ENCODE peak calls at places on chromosomes 13 and 19, in eight cellular contexts. Z is spleen; A is left ventricle myocardium inferior; T is sigmoid colon; B is psoas muscle; U is mammary epithelial cell; D is fibroblast of lung; V is CD8-positive, alpha-beta T cell. F is an unnamed sample. For H3K4me1 and H3K27me3, the result is how much of the 10 kb centered on the place peaks cover.

GRCh38 chr13:76798037-76798436 is 88.2 kb downstream of the KCTD12 start:
- DNase-seq in Z (peak), A (no peak), T (no peak), D (no peak), B (no peak), V (no peak), U (no peak), F (no peak)

GRCh38 chr19:7868326-7868670 is 5.9 kb downstream of the PRR36 start:
- DNase-seq in T (no peak), Z (no peak), U (no peak), V (no peak), D (no peak), A (no peak), B (no peak), F (peak)

GRCh38 chr19:16249826-16250434 is 52.2 kb downstream of the AP1M1 start:
- DNase-seq in D (peak), U (no peak), V (no peak), Z (no peak), T (no peak), A (no peak), B (no peak), F (no peak)

GRCh38 chr13:31441804-31442487 is 242.2 kb downstream of the B3GLCT start:
- DNase-seq in T (no peak), A (peak), Z (no peak), B (peak), V (no peak), D (no peak), U (no peak), F (no peak)

GRCh38 chr13:59424661-59425060 is 739.1 kb downstream of the DIAPH3 start:
- DNase-seq in Z (no peak), A (no peak), B (no peak), V (no peak), U (no peak), D (peak), T (no peak), F (no peak)

GRCh38 chr13:37068962-37069361 is 9.5 kb upstream of the SUPT20H start:
- DNase-seq in A (no peak), T (no peak), B (no peak), U (no peak), V (no peak), D (peak), Z (no peak), F (no peak)

GRCh38 chr13:53398051-53398450 is 369.4 kb downstream of the OLFM4 start:
- DNase-seq in V (no peak), D (no peak), B (no peak), T (no peak), Z (no peak), A (no peak), U (no peak), F (no peak)

GRCh38 chr19:31347828-31348314 is 1.4 kb downstream of the TSHZ3 start:
- DNase-seq in D (peak), B (no peak), U (no peak), A (no peak), Z (no peak), V (no peak), T (peak), F (no peak)

GRCh38 chr13:43058318-43058674 is 34.9 kb downstream of the DNAJC15 start:
- DNase-seq in T (no peak), A (no peak), U (peak), V (no peak), B (no peak), D (peak), Z (no peak), F (peak)

GRCh38 chr19:44303976-44304568 is 753 bp downstream of the ZNF235 start:
- DNase-seq in T (no peak), V (no peak), D (peak), A (no peak), U (no peak), B (no peak), Z (no peak), F (peak)

GRCh38 chr13:25489238-25489637 is 117.5 kb downstream of the ATP8A2 start:
- DNase-seq in V (no peak), D (peak), A (no peak), T (no peak), U (no peak), B (no peak), Z (no peak), F (no peak)

GRCh38 chr13:95505265-95505664 is 47.3 kb upstream of the CLDN10 start:
- DNase-seq in T (no peak), U (no peak), V (no peak), D (peak), B (no peak), Z (no peak), A (no peak), F (no peak)

GRCh38 chr19:2636897-2637683 is 65.4 kb downstream of the GNG7 start:
- DNase-seq in A (peak), U (no peak), B (peak), Z (peak), V (peak), D (peak), T (peak), F (no peak)

GRCh38 chr19:17340302-17340870 is 3.0 kb downstream of the GTPBP3 start:
- DNase-seq in V (no peak), Z (no peak), U (no peak), T (no peak), A (no peak), D (no peak), B (peak), F (no peak)

GRCh38 chr19:1154731-1155351 is 19.2 kb downstream of the SBNO2 start:
- DNase-seq in Z (peak), B (peak), T (peak), U (peak), D (peak), A (peak), V (no peak), F (peak)

GRCh38 chr13:71240906-71241305 is 626.1 kb downstream of the DACH1 start:
- DNase-seq in V (no peak), U (no peak), D (peak), B (no peak), Z (no peak), A (no peak), T (no peak), F (no peak)

GRCh38 chr19:1941146-1942077 is at the start of gene CSNK1G2:
- DNase-seq in D (no peak), A (no peak), V (peak), T (no peak), B (peak), Z (peak), U (no peak), F (no peak)

GRCh38 chr13:26946675-26947342 is 186.2 kb upstream of the GPR12 start:
- DNase-seq in V (no peak), Z (no peak), B (no peak), T (no peak), A (no peak), U (peak), D (peak), F (peak)

DNA sequence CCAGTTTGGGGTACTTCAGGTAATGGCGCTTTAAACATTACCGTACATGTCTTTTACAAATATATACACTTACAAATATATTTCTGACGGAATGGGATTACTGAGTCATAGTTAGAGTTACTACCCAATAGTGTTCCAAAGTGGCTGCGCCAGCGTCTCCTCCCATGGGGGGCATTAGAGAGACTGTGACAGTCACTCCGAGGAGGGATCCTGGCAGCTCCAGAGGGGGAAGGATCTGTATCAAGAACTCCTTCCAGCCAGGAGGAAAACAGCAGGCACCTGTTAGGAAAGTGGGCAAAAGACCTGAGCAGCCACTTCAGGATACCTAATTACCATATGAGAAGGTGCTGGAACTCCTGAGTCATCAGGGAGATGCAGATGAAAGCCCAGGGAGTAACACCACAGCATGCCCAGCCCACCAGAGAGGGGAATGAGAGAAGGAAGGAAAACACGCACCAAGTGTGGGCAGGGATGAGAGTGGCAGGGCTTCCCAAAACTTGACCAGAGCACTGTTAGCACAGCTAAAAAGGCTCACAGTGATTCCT is 52.9 kb downstream of the SLC7A9 start:
- DNase-seq in A (no peak), U (no peak), B (no peak), D (no peak), Z (no peak), V (no peak), T (no peak), F (no peak)
- H3K4me1 ChIP-seq in A (under half), U (under half), B (under half), D (under half), Z (under half), V (under half), T (under half), F (under half)

GRCh38 chr13:112249644-112250610 is 126.2 kb upstream of the SPACA7 start:
- DNase-seq in D (no peak), Z (peak), U (no peak), A (no peak), B (no peak), T (no peak), V (no peak), F (no peak)

GRCh38 chr13:112248909-112249592 is 127.1 kb upstream of the SPACA7 start:
- DNase-seq in B (no peak), A (no peak), Z (peak), T (no peak), D (no peak), U (no peak), V (no peak), F (no peak)

GRCh38 chr13:112252744-112253590 is 123.2 kb upstream of the SPACA7 start:
- DNase-seq in Z (peak), V (no peak), B (no peak), T (no peak), D (no peak), U (no peak), A (no peak), F (no peak)

GRCh38 chr13:112251930-112252585 is 124.1 kb upstream of the SPACA7 start:
- DNase-seq in T (no peak), Z (no peak), B (no peak), A (no peak), V (no peak), D (no peak), U (no peak), F (no peak)

DNA sequence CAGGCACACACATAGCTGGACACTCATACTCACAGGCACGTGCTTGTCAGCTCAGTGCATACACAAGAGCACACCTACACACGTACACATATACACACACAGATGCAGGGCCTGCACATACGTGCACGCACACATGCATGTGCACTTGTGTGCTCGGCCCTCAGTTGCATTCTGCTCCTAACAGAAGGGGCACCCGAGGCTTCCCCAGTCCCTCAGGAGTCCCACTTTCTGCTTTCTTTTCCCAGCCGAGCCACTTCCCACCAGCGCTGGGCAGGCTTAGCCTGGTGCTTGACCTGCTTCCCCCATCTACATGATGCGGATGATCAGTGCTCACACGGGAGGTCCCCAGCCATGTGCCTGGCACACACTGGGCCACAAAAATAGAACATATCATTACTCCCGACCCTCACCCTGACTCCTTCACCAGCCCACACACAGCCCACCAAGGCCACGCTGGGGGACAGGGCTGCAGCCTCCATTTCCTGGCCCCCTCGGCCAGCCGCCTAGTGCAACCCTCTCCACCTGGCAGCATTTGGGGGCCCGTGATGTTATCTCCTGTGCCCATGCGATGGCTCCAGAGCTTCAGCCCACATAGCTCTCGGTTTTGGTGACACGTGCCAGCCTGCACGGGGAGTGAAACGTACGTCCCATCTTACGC is 125.2 kb upstream of the SPACA7 start:
- DNase-seq in V (no peak), A (no peak), T (no peak), B (no peak), U (no peak), Z (peak), D (no peak), F (no peak)
- H3K27me3 ChIP-seq in V (under half), A (half or more), T (under half), B (under half), U (under half), Z (under half), D (under half), F (under half)

DNA sequence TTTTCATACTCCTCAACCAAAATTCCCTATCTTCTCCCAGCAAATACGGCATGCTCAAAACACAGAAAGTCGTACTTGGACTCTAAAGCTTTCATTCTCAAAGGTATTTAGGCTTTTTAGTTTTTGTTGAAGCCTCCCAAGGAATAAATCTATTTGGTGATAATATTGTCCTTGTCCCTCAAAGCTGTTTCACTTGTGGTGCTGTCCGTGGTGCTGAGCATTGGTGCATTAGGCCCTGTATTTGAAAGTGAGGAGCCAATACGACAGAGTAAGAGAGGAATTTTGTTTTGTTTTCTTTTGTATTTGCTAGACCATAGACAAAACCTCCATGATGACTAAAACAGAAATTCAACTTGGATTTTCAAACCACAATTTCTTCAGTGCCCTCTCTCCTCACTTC is 3.2 kb upstream of the LGALS13 start:
- DNase-seq in Z (no peak), U (peak), A (no peak), T (no peak), V (no peak), D (peak), B (no peak), F (no peak)
- H3K4me1 ChIP-seq in Z (under half), U (under half), A (under half), T (under half), V (under half), D (under half), B (under half), F (under half)

DNA sequence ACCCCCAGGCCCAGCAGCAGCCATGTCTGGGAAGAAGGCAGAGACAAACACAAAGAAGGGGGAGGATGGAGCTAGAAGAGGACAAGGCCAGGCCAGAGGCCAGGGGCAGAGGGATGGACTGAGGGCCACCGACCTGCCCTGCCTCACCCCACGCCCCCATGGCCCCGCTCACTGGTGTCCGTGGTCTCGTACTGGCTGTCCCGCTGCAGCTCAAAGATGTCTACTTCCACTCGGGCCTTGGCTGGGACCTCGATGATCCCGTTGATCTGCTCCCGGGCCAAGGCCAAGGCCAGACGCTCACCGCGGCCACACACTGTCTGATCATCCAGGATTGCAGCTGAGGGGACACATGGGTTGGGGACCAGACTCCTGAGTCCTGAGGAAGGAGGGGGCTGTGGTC is 5.0 kb downstream of the GRIK5 start:
- DNase-seq in Z (no peak), A (no peak), V (no peak), B (no peak), D (no peak), U (no peak), T (no peak), F (no peak)
- H3K27me3 ChIP-seq in Z (under half), A (half or more), V (under half), B (under half), D (under half), U (under half), T (under half), F (under half)

DNA sequence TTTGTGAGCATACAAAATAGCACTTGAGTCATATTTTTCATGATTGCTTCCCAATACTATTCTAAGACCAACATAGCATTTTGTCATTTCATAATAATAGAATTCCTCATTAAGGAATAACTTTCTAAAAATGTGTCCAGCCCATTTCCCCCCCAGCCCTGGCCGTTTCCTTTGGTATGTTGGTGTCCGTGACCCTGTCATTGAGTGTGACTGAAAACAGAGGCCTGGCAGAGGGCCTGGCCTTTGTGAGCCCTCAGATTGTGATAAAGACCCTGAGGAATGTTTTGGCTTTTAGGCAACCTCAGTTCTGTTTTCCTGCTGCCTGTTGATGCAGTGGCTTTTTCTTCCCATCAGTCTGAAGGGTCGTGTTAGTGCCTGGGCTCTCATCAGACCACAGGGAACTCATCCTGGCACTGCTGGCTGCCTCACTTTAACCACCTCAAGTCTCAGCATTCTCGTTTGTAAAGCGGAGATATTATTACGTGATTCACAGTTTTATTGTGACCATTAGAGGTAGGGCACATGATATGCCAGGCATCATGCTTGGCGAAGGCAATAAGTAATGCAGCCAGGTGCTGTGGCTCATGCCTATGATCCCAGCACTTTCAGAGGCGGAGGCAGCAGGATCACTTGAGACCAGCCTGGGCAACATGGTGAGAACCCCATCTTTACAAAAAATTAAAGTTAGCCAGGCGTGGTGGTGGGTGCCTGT is 13.8 kb downstream of the SPINT2 start:
- DNase-seq in A (peak), Z (no peak), D (peak), V (no peak), T (no peak), B (peak), U (no peak), F (no peak)
- H3K4me1 ChIP-seq in A (half or more), Z (half or more), D (under half), V (under half), T (under half), B (under half), U (half or more), F (under half)

DNA sequence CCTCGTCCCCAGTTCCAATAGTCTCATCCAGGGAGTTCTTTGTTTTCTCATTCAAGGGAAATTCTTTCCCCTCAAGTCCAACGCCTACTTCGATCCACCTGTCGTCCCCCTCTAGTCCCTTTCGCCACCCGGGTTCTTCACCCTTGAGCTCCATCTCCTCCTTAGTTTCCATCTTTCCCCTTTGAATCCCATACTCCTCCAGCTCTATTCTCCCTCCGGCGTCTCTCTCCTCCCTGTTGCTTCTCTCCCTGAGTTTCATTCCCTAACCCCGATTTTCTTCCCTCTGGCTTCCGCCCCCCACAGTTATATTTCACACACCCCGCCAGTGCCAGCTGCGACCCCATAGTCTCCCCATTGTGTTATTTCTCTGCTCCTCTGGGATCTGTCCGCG is 628 bp upstream of the SLC17A7 start:
- DNase-seq in U (no peak), B (no peak), Z (no peak), D (no peak), T (no peak), V (no peak), A (no peak), F (no peak)
- H3K27me3 ChIP-seq in U (under half), B (under half), Z (half or more), D (under half), T (under half), V (under half), A (half or more), F (half or more)

DNA sequence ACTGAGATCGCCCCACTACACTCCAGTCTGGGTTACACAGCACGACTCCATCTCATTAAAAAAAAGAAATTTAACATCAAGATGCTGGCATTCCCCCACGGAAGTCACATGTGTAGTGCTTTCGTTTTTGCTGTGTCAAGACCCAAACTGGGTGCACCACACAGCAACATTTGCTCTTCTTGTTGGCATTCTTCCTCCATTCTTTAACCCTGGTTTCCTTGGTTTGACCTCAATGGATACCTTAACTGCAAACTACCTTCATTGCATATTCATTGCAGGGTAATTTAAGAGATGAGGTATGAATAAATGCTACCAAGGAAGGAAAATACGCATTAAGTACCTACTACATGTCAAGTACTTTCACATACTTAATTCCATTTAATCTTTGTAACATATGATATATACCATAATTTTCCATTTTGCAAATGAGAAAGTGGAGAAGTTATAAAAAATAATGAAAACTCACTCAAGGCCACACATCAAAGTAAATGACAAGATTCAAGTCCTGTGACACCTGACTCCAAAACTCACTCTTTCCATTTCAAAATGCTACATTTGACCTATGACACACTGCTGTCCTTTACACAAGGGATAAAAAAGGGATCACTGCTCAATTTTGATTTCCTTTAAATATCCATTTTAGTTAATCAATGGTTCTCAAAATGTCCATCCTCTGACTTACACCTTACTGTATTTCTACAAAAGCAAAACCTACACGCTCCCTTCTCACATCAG is 59.2 kb downstream of the STK24 start:
- DNase-seq in U (no peak), B (no peak), Z (no peak), A (no peak), V (no peak), T (no peak), D (no peak), F (no peak)
- H3K4me1 ChIP-seq in U (under half), B (under half), Z (half or more), A (half or more), V (under half), T (under half), D (under half), F (under half)

GRCh38 chr19:13033244-13033643 is 38.0 kb downstream of the NFIX start:
- DNase-seq in B (no peak), T (no peak), A (no peak), U (no peak), Z (no peak), V (no peak), D (no peak), F (no peak)
- H3K27me3 ChIP-seq in B (under half), T (under half), A (under half), U (under half), Z (under half), V (under half), D (under half), F (under half)

F was measured in foreskin keratinocyte.